ENCODE peak calls at places on chromosomes 7 and 10, in four cellular contexts. F, T, R and S are unnamed samples.
A peak's percentile ranks its signal among the peaks of the same experiment; 100 is the strongest.

GRCh38 chr10:98340946-98341345 is 73.0 kb upstream of the LOXL4 start:
- DNase-seq in R (peak; percentile 49), F (no peak), T (no peak), S (no peak)

GRCh38 chr10:73997479-73997805 is 474 bp upstream of the VCL start:
- DNase-seq in T (no peak), R (no peak), F (no peak), S (no peak)

GRCh38 chr10:123563994-123564393 is 102.2 kb upstream of the GPR26 start:
- DNase-seq in F (no peak), T (no peak), R (no peak), S (no peak)

GRCh38 chr7:26650081-26650480 is 214.3 kb downstream of the SKAP2 start:
- DNase-seq in R (no peak), T (no peak), F (no peak), S (no peak)

GRCh38 chr7:55050286-55050685 is 31.5 kb downstream of the EGFR start:
- DNase-seq in T (no peak), F (no peak), R (no peak), S (no peak)

GRCh38 chr10:89414879-89415821 is 782 bp downstream of the IFIT5 start:
- DNase-seq in F (no peak), T (peak; percentile 48), R (peak; percentile 35), S (peak; percentile 22)

GRCh38 chr7:140639366-140640053 is 1.1 kb downstream of the DENND2A start:
- DNase-seq in F (no peak), R (peak; percentile 80), T (no peak), S (no peak)

GRCh38 chr10:22986771-22987542 is 59.1 kb downstream of the ARMC3 start:
- DNase-seq in F (no peak), T (no peak), R (peak; percentile 67), S (no peak)

GRCh38 chr7:15490261-15490660 is 71.6 kb downstream of the AGMO start:
- DNase-seq in F (no peak), R (no peak), T (no peak), S (no peak)

GRCh38 chr10:13160934-13161266 is 458 bp upstream of the MCM10 start:
- DNase-seq in R (no peak), T (no peak), F (no peak), S (no peak)

GRCh38 chr7:17556247-17556646 is 257.8 kb downstream of the AHR start:
- DNase-seq in T (no peak), F (no peak), R (no peak), S (no peak)

GRCh38 chr10:50397312-50398140 is 146.2 kb upstream of the ASAH2 start:
- DNase-seq in F (no peak), T (no peak), R (peak; percentile 48), S (no peak)

GRCh38 chr10:88920198-88920597 is 32.4 kb downstream of the ACTA2 start:
- DNase-seq in R (peak; percentile 75), T (no peak), F (no peak), S (no peak)

GRCh38 chr7:95596183-95597135 is at the start of gene PDK4:
- DNase-seq in F (peak; percentile 97), T (peak; percentile 97), R (peak; percentile 93), S (peak; percentile 78)

GRCh38 chr7:12705878-12706277 is 18.4 kb downstream of the ARL4A start:
- DNase-seq in F (no peak), T (no peak), R (peak; percentile 26), S (no peak)

GRCh38 chr7:99357701-99358490 is 16.6 kb upstream of the ARPC1B start:
- DNase-seq in F (no peak), T (no peak), R (no peak), S (no peak)

GRCh38 chr7:137492889-137493288 is 149.4 kb upstream of the PTN start:
- DNase-seq in F (no peak), R (no peak), T (no peak), S (no peak)

GRCh38 chr7:91894781-91895480 is 14.4 kb upstream of the MTERF1 start:
- DNase-seq in F (no peak), R (peak; percentile 21), T (no peak), S (no peak)

GRCh38 chr7:22499044-22499443 is 944 bp downstream of the STEAP1B start:
- DNase-seq in F (no peak), T (no peak), R (no peak), S (no peak)

GRCh38 chr10:102410427-102411073 is 8.0 kb downstream of the PSD start:
- DNase-seq in T (no peak), R (peak; percentile 69), F (no peak), S (no peak)

GRCh38 chr10:33129987-33130386 is 172.0 kb upstream of the ITGB1 start:
- DNase-seq in R (peak; percentile 90), T (peak; percentile 25), F (no peak), S (peak; percentile 50)

GRCh38 chr7:16465469-16466086 is at the start of gene SOSTDC1:
- DNase-seq in R (no peak), T (no peak), F (no peak), S (peak; percentile 23)

GRCh38 chr10:104732222-104732621 is 91.1 kb downstream of the SORCS3 start:
- DNase-seq in T (no peak), F (no peak), R (no peak), S (no peak)
- TF ChIP-seq CTCF in T (no peak), F (no peak), R (no peak), S (no peak)

DNA sequence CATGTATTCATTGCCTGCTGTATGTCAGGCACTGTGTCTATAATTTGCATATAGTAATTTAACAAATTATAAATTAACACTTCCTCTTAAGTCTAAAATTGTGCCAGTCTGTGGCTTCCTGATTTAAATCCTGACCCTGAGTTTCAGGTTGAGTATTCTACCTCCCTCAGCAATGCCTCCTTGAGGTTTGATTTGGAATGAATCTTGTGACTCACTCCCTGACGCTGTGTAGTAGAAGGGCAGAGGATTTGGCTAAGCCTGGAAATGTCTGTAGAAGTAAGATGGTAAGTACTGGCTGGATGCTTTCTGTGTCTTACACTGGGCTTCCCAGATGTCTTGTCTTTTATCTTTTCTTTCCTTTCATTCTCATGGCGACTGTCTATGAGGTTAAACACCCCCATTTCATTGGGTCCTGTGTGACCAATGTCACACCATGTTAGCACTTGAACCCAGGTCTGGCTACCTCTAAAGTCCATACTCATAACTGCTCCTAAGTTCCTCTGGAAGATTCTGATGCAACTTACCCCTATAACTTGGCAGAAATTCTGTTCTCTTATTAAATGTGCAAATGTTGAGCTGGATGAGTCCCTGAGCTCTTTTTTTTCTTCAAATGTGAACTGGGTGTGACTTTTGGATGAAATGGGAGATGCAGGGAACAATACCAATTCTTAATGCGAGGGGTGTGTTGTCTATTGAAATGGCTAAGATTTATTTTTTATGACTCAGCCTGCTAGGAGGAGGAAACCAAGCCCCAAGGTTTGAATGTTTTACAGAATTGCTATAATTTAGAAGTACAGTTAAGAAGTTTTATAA is 48.5 kb downstream of the PLCE1 start:
- DNase-seq in T (no peak), R (peak; percentile 76), F (no peak), S (peak; percentile 25)
- TF ChIP-seq CTCF in T (no peak), R (peak; percentile 32), F (no peak), S (no peak)

GRCh38 chr7:3995187-3995586 is 686.9 kb upstream of the FOXK1 start:
- DNase-seq in F (no peak), R (no peak), T (no peak), S (peak; percentile 22)
- TF ChIP-seq CTCF in F (no peak), R (no peak), T (no peak), S (peak; percentile 62)

DNA sequence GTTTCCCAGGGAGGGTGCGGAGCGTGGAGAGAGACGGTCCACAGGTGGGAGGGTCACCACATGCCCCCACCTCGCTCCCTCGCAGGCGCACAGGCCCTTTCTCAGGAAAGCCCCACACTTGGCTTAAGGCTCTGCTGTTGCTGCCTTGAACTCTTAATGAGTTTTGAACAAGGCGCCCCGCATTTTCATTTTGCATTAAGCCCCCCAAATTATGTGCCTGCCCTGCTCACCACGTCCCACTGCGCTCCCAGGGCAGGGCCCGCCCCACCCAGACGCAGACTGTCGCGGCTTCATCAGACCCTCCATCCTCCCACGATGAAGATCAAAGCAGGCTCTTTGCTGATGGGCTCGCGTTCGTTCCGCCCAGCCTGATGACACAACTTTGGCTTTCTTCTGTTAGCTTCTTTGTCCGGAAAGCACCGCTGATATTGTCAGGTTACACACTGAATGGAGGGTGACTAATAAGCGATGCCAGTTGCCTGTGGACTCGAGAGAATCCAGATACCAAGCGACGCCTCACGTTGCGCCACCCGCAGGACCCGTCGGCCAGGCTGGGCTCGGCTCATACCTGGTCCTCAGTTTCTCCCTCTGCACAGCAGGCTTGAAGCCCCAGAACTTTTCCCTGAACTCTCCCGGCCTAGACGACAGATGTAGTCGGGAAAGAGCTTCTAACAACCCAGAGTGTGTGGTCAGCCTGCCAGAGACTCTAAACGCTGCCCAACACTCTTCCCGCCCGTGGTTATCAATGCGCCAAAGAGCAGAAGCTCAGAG is 9.5 kb downstream of the CALML3 start:
- DNase-seq in R (peak; percentile 72), F (no peak), T (no peak), S (no peak)
- TF ChIP-seq CTCF in R (no peak), F (no peak), T (no peak), S (no peak)

DNA sequence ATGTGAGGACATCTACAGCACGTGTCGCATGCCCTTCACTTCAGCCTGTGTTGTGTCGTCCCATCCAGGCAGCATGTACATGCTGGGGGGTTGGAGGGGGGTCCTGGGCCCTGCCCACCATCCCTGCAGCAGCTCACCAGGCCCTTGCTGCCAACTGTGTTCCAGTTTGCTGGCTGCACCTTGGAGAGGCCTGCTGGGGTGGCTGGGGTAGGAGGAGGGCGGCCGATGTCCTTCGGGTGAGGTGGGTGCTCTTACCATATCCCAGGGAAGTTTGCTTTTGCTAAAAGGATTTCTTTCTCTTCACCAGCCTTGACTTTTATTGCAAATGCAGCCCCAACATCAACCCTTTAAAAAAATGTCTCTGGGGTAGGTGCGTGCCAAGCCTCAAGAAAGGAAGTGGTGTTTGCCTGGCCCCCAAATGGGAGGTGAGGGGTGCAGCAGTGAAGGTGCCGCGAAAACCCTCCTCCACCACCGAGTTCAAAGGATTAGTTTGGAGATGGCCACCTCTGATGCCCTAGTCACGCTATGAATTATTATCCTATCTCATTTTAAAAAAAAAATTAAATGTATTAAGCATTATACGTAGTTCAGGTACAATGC is 165.8 kb upstream of the KLF6 start:
- DNase-seq in F (no peak), T (no peak), R (no peak), S (no peak)
- TF ChIP-seq CTCF in F (no peak), T (no peak), R (no peak), S (no peak)